ENCODE peak calls at places on chromosome X, in four cellular contexts. S, T, D and B are unnamed samples.

GRCh38 chrX:13414006-13414647 is 94.3 kb upstream of the ATXN3L start:
- DNase-seq in S (no peak), T (no peak), D (no peak), B (no peak)

GRCh38 chrX:46569621-46570020 is 3.9 kb upstream of the CHST7 start:
- DNase-seq in S (no peak), T (no peak), D (no peak), B (no peak)

GRCh38 chrX:154021131-154021611 is 1.5 kb upstream of the IRAK1 start:
- DNase-seq in S (no peak), T (peak; percentile 56), D (peak; percentile 56), B (no peak)

GRCh38 chrX:133389975-133390374 is 25.3 kb downstream of the GPC4 start:
- DNase-seq in S (no peak), T (no peak), D (no peak), B (no peak)

GRCh38 chrX:106976416-106976815 is 23.6 kb downstream of the MORC4 start:
- DNase-seq in S (no peak), T (no peak), D (no peak), B (no peak)

GRCh38 chrX:48521353-48522243 is at the start of gene EBP:
- DNase-seq in S (peak; percentile 91), T (peak; percentile 83), D (peak; percentile 77), B (peak; percentile 88)

GRCh38 chrX:107574711-107575110 is 53.6 kb upstream of the PRPS1 start:
- DNase-seq in S (no peak), T (no peak), D (peak; percentile 71), B (no peak)

GRCh38 chrX:147853701-147854100 is 58.0 kb upstream of the FMR1 start:
- DNase-seq in S (no peak), T (no peak), D (no peak), B (no peak)

GRCh38 chrX:39896951-39897740 is 200.6 kb downstream of the BCOR start:
- DNase-seq in S (no peak), T (no peak), D (peak; percentile 62), B (no peak)

GRCh38 chrX:136525738-136526606 is 6.0 kb upstream of the VGLL1 start:
- DNase-seq in S (no peak), T (peak; percentile 11), D (peak; percentile 85), B (peak; percentile 74)

GRCh38 chrX:117483950-117484349 is 632.7 kb downstream of the KLHL13 start:
- DNase-seq in S (no peak), T (no peak), D (no peak), B (no peak)

GRCh38 chrX:23870041-23870440 is 37.7 kb downstream of the APOO start:
- DNase-seq in S (no peak), T (no peak), D (no peak), B (no peak)

GRCh38 chrX:6813836-6814370 is 279.0 kb upstream of the VCX3A start:
- DNase-seq in S (no peak), T (no peak), D (no peak), B (no peak)

GRCh38 chrX:48957477-48957826 is at the start of gene OTUD5:
- DNase-seq in S (peak; percentile 84), T (no peak), D (no peak), B (no peak)

GRCh38 chrX:68387786-68388185 is 45.5 kb downstream of the OPHN1 start:
- DNase-seq in S (no peak), T (no peak), D (no peak), B (no peak)

GRCh38 chrX:100654256-100654655 is 10.3 kb downstream of the SRPX2 start:
- DNase-seq in S (no peak), T (peak; percentile 46), D (peak; percentile 32), B (no peak)

GRCh38 chrX:9537781-9538180 is 72.9 kb downstream of the TBL1X start:
- DNase-seq in S (no peak), T (no peak), D (no peak), B (no peak)

GRCh38 chrX:84340981-84341380 is 153.0 kb upstream of the RPS6KA6 start:
- DNase-seq in S (no peak), T (no peak), D (peak; percentile 61), B (no peak)

GRCh38 chrX:38616904-38617303 is 55.6 kb downstream of the TSPAN7 start:
- DNase-seq in S (peak; percentile 14), T (no peak), D (no peak), B (no peak)
- H3K4me1 ChIP-seq in S (no peaks in the 10 kb centered on the region), T (no peaks in the 10 kb centered on the region), D (no peaks in the 10 kb centered on the region), B (no peaks in the 10 kb centered on the region)

GRCh38 chrX:155766321-155766720 is 114.8 kb upstream of the VAMP7 start:
- DNase-seq in S (no peak), T (no peak), D (no peak), B (no peak)
- H3K4me3 ChIP-seq in S (no peak overlapping the region), T (no peak overlapping the region), D (no peak overlapping the region), B (no peak overlapping the region)

GRCh38 chrX:10769696-10770619 is 149.6 kb upstream of the MID1 start:
- DNase-seq in S (no peak), T (peak; percentile 27), D (peak; percentile 61), B (no peak)

GRCh38 chrX:10773318-10773717 is 152.9 kb upstream of the MID1 start:
- DNase-seq in S (no peak), T (no peak), D (no peak), B (no peak)

DNA sequence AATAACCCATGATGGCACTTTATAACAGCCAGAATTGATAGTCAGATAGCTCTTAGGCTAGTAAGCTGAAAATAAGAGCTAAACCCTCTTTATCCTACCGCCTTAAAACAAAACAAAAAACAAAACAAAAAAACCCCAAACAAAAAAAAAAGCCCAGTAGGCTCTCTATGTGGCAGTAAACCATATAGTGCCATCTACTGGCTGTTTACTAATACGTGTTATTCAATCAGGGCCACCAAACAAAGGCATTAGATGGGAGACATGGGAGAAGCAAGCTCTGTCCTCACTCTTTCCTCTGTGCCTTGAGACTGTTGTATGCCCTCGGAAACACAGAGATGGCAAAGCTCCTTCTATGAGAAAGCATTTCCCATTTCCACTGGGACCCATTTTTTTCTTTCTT is 148.8 kb upstream of the MID1 start:
- DNase-seq in S (no peak), T (peak; percentile 36), D (peak; percentile 35), B (no peak)
- H3K27ac ChIP-seq in S (no peak overlapping the region), T (no peak overlapping the region), D (peak overlapping the region; percentile 82), B (no peak overlapping the region)

DNA sequence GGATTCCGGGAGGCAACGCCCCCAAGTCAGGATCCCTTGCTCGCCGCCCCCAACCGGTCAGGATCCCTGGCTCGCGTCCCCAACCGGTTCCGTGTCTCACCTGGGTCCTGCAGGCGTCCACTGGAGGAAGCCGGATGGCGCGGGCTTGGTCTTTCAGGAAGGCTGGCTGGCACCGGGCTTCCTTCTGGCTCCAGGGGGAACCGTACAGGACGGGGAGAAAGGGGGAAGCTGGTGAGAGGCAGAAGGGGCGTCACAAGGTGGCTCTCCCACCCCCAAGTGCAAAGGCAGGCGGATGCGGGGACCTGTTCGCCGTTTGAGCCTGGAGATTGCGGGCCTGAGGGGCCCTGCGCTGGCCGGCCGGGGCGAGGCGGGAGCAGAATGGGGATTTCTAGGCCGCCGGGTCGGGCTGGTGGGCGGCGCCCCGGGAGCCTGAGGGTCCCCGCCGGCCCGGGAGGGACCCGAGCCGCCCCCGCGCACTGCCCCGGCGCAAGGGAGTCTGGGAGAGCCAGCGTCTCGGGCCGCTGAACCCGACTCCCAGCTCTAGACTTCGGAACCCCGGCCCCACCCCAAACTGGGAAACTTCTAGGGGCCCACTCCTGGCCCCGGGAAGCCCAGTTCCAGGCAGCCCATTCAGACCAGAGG is 84.8 kb downstream of the HPRT1 start:
- DNase-seq in S (peak; percentile 69), T (no peak), D (no peak), B (peak; percentile 44)
- H3K4me1 ChIP-seq in S (no peaks in the 10 kb centered on the region), T (peaks cover 29% of the 10 kb centered on the region), D (peaks cover 5% of the 10 kb centered on the region), B (no peaks in the 10 kb centered on the region)